ENCODE peak calls at places on chromosome 17, in four cellular contexts. D is IMR-90, Z is AG04450, W is adrenal gland. L is an unnamed sample.

GRCh38 chr17:3915642-3916012 is 638 bp downstream of the P2RX1 start:
- DNase-seq in D (no peak), Z (no peak), W (no peak), L (no peak)

GRCh38 chr17:65885484-65885883 is 306.4 kb downstream of the CEP112 start:
- DNase-seq in D (no peak), Z (no peak), W (no peak), L (no peak)

GRCh38 chr17:81294512-81295030 is 536 bp downstream of the SLC38A10 start:
- DNase-seq in D (peak; percentile 9), Z (no peak), W (peak; percentile 44), L (no peak)

GRCh38 chr17:38791162-38791561 is 8.2 kb downstream of the PIP4K2B start:
- DNase-seq in D (no peak), Z (no peak), W (no peak), L (no peak)

GRCh38 chr17:40480501-40481003 is 20.9 kb downstream of the TNS4 start:
- DNase-seq in D (no peak), Z (no peak), W (no peak), L (no peak)

GRCh38 chr17:65005858-65006257 is 50.7 kb downstream of the GNA13 start:
- DNase-seq in D (no peak), Z (no peak), W (peak; percentile 65), L (no peak)

GRCh38 chr17:62792122-62792800 is 15.9 kb downstream of the MARCHF10 start:
- DNase-seq in D (peak; percentile 100), Z (peak; percentile 91), W (peak; percentile 64), L (peak; percentile 21)

GRCh38 chr17:45129426-45129939 is 2.8 kb downstream of the PLCD3 start:
- DNase-seq in D (no peak), Z (no peak), W (peak; percentile 82), L (peak; percentile 57)

GRCh38 chr17:29835438-29836351 is 94.3 kb downstream of the SSH2 start:
- DNase-seq in D (peak; percentile 73), Z (no peak), W (no peak), L (no peak)

GRCh38 chr17:19940722-19941464 is 36.7 kb downstream of the AKAP10 start:
- DNase-seq in D (peak; percentile 48), Z (no peak), W (no peak), L (no peak)

GRCh38 chr17:12790806-12791148 is 1.5 kb downstream of the ARHGAP44 start:
- DNase-seq in D (no peak), Z (no peak), W (no peak), L (no peak)

GRCh38 chr17:44747566-44747965 is 11.2 kb upstream of the ADAM11 start:
- DNase-seq in D (no peak), Z (no peak), W (no peak), L (no peak)

GRCh38 chr17:57785032-57785431 is 39.9 kb upstream of the CCDC182 start:
- DNase-seq in D (no peak), Z (no peak), W (peak; percentile 60), L (no peak)

GRCh38 chr17:48597775-48598631 is 4.4 kb upstream of the HOXB5 start:
- DNase-seq in D (peak; percentile 88), Z (no peak), W (peak; percentile 76), L (peak; percentile 53)

GRCh38 chr17:82031303-82031884 is at the start of gene RAC3:
- DNase-seq in D (peak; percentile 11), Z (no peak), W (no peak), L (no peak)

GRCh38 chr17:64216030-64216384 is 47.1 kb downstream of the TEX2 start:
- DNase-seq in D (peak; percentile 69), Z (no peak), W (no peak), L (no peak)

GRCh38 chr17:35080536-35080935 is 17.0 kb upstream of the RFFL start:
- DNase-seq in D (no peak), Z (no peak), W (no peak), L (no peak)

GRCh38 chr17:49734666-49735490 is 27.1 kb upstream of the SLC35B1 start:
- DNase-seq in D (no peak), Z (no peak), W (no peak), L (no peak)
- H3K27ac ChIP-seq in D (no peak overlapping the region), Z (no peak overlapping the region), W (no peak overlapping the region), L (no peak overlapping the region)

DNA sequence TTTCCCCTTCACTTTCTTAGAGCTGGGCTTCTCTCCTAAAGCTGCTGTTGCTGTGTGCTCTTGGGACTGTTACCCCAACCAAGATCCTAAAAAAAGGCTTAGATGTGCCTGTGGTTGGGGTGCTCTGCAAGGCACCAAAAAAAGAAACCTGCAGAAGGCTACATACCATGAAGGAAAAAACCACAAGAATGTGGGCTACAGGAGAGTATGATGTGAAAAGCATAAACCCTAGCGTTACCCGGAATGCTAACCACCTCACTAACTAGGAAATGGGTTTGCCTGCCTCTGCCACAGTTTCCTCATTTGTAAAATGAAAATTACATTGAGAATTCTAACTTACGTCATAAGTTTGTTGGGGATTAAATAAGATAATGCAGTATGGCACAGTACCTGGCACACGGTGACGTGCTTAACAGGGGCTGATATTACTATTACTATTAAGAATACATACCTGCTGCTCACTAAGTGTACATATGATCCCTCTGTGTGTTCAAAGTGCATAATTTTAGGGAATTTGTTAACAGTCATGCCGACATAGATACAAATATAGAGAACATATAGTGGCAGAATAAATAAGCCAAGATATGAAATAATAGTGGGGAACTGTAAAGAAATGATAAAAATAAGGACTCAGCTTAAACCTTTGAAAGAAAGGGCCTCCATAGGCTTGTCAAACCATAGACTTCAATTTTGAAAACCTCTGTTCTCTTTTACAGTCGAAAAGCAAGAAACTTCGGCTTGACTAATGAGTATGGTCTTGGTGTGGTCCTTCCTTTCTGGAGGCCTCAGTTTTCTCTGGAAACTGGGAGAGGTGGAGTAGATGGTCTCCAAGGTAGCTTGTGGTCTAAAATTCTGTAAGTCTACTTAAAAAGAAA is 177.8 kb upstream of the TBX2 start:
- DNase-seq in D (peak; percentile 37), Z (no peak), W (no peak), L (no peak)
- H3K27ac ChIP-seq in D (no peak overlapping the region), Z (no peak overlapping the region), W (no peak overlapping the region), L (no peak overlapping the region)

GRCh38 chr17:17872468-17873345 is 35.9 kb upstream of the SREBF1 start:
- DNase-seq in D (peak; percentile 32), Z (no peak), W (no peak), L (no peak)
- H3K27ac ChIP-seq in D (no peak overlapping the region), Z (no peak overlapping the region), W (no peak overlapping the region), L (no peak overlapping the region)

GRCh38 chr17:2900842-2901241 is 104.6 kb downstream of the RAP1GAP2 start:
- DNase-seq in D (no peak), Z (no peak), W (no peak), L (no peak)
- H3K27ac ChIP-seq in D (no peak overlapping the region), Z (no peak overlapping the region), W (no peak overlapping the region), L (no peak overlapping the region)

DNA sequence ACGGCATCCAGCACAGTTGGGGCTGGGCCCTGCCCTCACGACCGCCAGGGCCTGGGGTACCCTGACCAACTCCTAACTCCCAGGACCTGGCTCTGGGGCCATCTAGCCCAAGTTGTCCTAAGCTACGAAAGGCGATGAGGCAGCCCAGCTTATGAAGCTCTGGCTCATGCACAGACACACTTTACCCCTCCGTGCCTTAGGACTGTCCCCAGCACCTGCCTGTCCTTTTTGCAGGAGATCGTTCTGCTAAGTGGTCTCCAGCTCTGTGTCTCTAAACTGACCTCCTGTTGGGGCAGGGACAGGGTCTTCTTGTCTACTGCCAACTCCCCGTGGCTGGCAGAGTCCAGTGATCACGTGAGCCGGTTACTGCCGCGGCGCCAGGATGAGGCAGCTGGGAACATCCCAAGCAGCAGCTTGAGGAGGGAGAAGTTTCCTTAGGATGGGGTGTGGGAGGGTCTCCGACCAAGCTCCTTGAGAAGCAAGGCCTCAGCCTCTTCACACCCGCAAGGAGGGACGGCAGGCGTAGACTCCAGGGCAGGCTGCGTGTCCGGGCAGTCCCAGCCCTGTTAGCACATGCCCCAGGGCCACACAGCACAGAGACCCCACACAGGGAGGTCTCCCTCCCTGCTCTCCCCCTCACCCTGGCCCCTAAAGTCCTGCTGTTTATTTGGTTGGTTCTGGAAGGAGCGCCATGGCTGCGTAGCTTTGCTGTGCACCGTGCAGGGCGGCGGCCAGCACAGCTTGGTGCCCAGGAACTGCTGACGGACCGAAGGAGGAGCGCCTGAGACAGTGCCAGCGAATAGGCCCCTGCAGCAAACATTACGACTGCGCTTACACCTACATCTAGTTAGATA is 16.4 kb upstream of the METRNL start:
- DNase-seq in D (no peak), Z (no peak), W (peak; percentile 12), L (no peak)
- H3K27ac ChIP-seq in D (no peak overlapping the region), Z (no peak overlapping the region), W (no peak overlapping the region), L (no peak overlapping the region)

GRCh38 chr17:15965510-15965909 is 20.6 kb downstream of the ADORA2B start:
- DNase-seq in D (no peak), Z (no peak), W (no peak), L (peak; percentile 83)
- H3K27ac ChIP-seq in D (peak overlapping the region; percentile 18), Z (no peak overlapping the region), W (no peak overlapping the region), L (peak overlapping the region; percentile 45)

DNA sequence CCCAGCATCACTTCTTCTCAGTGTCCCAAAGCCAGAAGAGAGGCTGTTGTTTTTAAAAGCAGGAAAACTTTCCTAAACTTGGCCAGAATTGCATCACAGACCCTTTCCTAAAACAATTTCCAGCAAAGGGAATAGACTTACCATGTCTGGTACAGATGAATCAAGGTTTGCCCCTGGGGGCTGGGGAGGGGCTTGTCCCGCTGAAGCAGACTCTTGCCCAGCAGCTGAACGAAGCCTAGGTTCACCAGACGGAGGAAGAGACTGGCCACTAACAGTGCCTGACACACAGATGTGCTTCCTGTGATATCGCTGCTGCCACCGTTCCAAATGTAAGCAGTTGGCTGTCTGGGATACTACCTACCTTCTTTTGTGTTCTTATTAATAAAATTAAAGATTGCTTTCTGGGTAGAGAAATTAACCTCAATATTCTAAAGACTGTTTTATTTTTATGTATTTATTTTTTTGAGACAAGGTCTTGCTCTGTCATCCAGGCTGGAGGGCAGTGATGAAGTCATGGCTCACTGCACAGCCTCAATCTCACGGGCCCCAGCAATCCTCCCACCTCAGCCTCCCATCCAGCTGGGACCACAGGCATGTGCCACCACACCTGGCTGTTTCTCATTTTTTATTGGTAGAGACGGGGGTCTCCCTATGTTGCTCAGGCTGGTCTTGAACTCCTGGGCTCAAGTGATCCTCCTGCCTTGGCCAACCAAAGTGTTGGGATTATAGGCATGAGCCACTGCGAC is 13.5 kb downstream of the PRCD start:
- DNase-seq in D (no peak), Z (no peak), W (no peak), L (no peak)
- H3K27ac ChIP-seq in D (no peak overlapping the region), Z (no peak overlapping the region), W (no peak overlapping the region), L (no peak overlapping the region)

GRCh38 chr17:8175795-8176196 is 384 bp downstream of the TMEM107 start:
- DNase-seq in D (no peak), Z (no peak), W (peak; percentile 37), L (peak; percentile 45)

GRCh38 chr17:8173056-8173870 is 2.9 kb downstream of the TMEM107 start:
- DNase-seq in D (peak; percentile 99), Z (peak; percentile 96), W (peak; percentile 88), L (peak; percentile 82)

GRCh38 chr17:8176998-8177731 is 985 bp upstream of the TMEM107 start:
- DNase-seq in D (no peak), Z (no peak), W (no peak), L (no peak)

GRCh38 chr17:8176197-8176940 is at the start of gene TMEM107:
- DNase-seq in D (peak; percentile 72), Z (no peak), W (peak; percentile 89), L (peak; percentile 78)

DNA sequence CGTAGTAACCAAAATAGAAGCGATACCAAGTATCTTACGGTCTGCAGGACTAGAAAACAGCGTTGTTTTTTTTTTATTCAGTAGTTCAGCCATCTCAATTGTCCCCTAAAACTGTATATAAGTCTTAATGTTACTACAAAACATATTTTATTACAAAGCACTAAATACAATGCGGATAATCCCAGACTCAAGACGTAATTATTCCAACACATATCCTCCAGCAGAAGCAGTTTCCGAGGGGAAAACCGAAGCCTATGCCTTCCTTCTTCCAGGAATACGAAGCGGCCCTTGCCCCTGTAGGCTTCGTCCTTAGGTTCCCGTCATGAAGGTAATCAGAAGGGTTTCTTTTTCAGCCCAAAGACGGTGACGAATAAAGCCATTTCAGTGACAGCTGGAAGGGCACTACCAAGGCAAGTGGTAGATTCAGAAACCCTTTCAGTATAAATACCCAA is 2.3 kb downstream of the TMEM107 start:
- DNase-seq in D (no peak), Z (no peak), W (no peak), L (no peak)
- H3K27ac ChIP-seq in D (peak overlapping the region; percentile 64), Z (peak overlapping the region; percentile 98), W (peak overlapping the region; percentile 90), L (peak overlapping the region; percentile 100)

L was measured in SJCRH30.